ENCODE peak calls at places on chromosomes 7 and 10, in six cellular contexts. O, X, M, P, I and J are unnamed samples.

GRCh38 chr10:127947206-127947605 is 40.3 kb downstream of the PTPRE start:
- DNase-seq in M (no peak), P (no peak), I (no peak), X (no peak), O (no peak), J (no peak)

GRCh38 chr10:129771024-129771423 is 193.1 kb downstream of the EBF3 start:
- DNase-seq in M (no peak), P (no peak), X (no peak), I (no peak), O (no peak), J (no peak)

GRCh38 chr10:103599211-103599610 is 105.7 kb downstream of the NEURL1 start:
- DNase-seq in O (no peak), I (no peak), M (no peak), X (no peak), P (no peak), J (no peak)

GRCh38 chr10:2414562-2414961 is 652.8 kb upstream of the PFKP start:
- DNase-seq in P (no peak), O (no peak), I (no peak), X (no peak), M (no peak), J (no peak)

GRCh38 chr7:121328508-121329459 is at the start of gene WNT16:
- DNase-seq in O (peak; percentile 26), M (no peak), P (no peak), I (no peak), X (no peak), J (no peak)

GRCh38 chr10:119680050-119680449 is 28.9 kb downstream of the BAG3 start:
- DNase-seq in X (no peak), M (peak; percentile 19), I (no peak), O (peak; percentile 59), P (no peak), J (no peak)

GRCh38 chr7:156580036-156580435 is 60.5 kb upstream of the RNF32 start:
- DNase-seq in P (no peak), X (no peak), M (no peak), I (no peak), O (no peak), J (no peak)

GRCh38 chr7:131829911-131830310 is 273.5 kb upstream of the PODXL start:
- DNase-seq in O (no peak), M (no peak), X (no peak), P (peak; percentile 14), I (no peak), J (no peak)

GRCh38 chr10:114284346-114285071 is 45.5 kb downstream of the VWA2 start:
- DNase-seq in X (no peak), M (no peak), P (no peak), O (no peak), I (no peak), J (no peak)

GRCh38 chr7:93307131-93307660 is 75.0 kb downstream of the VPS50 start:
- DNase-seq in X (no peak), O (no peak), P (no peak), I (no peak), M (peak; percentile 19), J (no peak)

GRCh38 chr7:157549612-157550299 is 213.0 kb downstream of the DNAJB6 start:
- DNase-seq in O (no peak), P (no peak), M (no peak), X (no peak), I (no peak), J (no peak)

GRCh38 chr10:128864554-128865300 is 602.3 kb upstream of the MGMT start:
- DNase-seq in O (peak; percentile 7), M (no peak), P (no peak), X (no peak), I (no peak), J (no peak)

GRCh38 chr10:970311-971149 is 17.7 kb upstream of the GTPBP4 start:
- DNase-seq in O (no peak), M (peak; percentile 36), I (no peak), P (no peak), X (no peak), J (no peak)

GRCh38 chr10:125008689-125009579 is 67.0 kb downstream of the ZRANB1 start:
- DNase-seq in M (peak; percentile 56), X (no peak), P (no peak), O (no peak), I (no peak), J (peak; percentile 50)

GRCh38 chr10:7378602-7379403 is 32.0 kb downstream of the SFMBT2 start:
- DNase-seq in O (no peak), I (no peak), M (no peak), P (no peak), X (no peak), J (no peak)